ENCODE peak calls at places on chromosome 4, in five cellular contexts. A is HepG2, R is HCT116, Z is K562, I is H1. P is an unnamed sample.

GRCh38 chr4:152831416-152831815 is 51.7 kb downstream of the ARFIP1 start:
- DNase-seq in A (no peak), R (no peak), Z (no peak), I (no peak), P (no peak)

GRCh38 chr4:104491396-104491821 is 3.3 kb downstream of the CXXC4 start:
- DNase-seq in A (no peak), R (no peak), Z (peak; percentile 60), I (no peak), P (no peak)

GRCh38 chr4:124947622-124948265 is 235.2 kb upstream of the ANKRD50 start:
- DNase-seq in A (no peak), R (no peak), Z (no peak), I (no peak), P (no peak)

GRCh38 chr4:179836179-179837075 is 2394.2 kb upstream of the AGA start:
- DNase-seq in A (no peak), R (no peak), Z (no peak), I (no peak), P (no peak)

GRCh38 chr4:56544573-56545131 is 39.1 kb downstream of the ARL9 start:
- DNase-seq in A (peak; percentile 78), R (peak; percentile 80), Z (peak; percentile 92), I (no peak), P (peak; percentile 54)

GRCh38 chr4:22485751-22486150 is 30.1 kb downstream of the ADGRA3 start:
- DNase-seq in A (no peak), R (no peak), Z (no peak), I (no peak), P (no peak)

GRCh38 chr4:17169699-17170098 is 271.3 kb upstream of the LDB2 start:
- DNase-seq in A (no peak), R (no peak), Z (no peak), I (no peak), P (no peak)

GRCh38 chr4:5874811-5875465 is 17.9 kb downstream of the CRMP1 start:
- DNase-seq in A (no peak), R (no peak), Z (no peak), I (no peak), P (peak; percentile 87)

GRCh38 chr4:147740176-147740575 is 8.3 kb downstream of the ARHGAP10 start:
- DNase-seq in A (no peak), R (no peak), Z (no peak), I (no peak), P (no peak)

GRCh38 chr4:504076-504475 is 5.1 kb downstream of the PIGG start:
- DNase-seq in A (no peak), R (no peak), Z (no peak), I (no peak), P (no peak)

GRCh38 chr4:57265831-57266582 is 155.8 kb upstream of the IGFBP7 start:
- DNase-seq in A (no peak), R (no peak), Z (no peak), I (peak; percentile 36), P (peak; percentile 68)

GRCh38 chr4:8267077-8267476 is 2.5 kb upstream of the HTRA3 start:
- DNase-seq in A (peak; percentile 52), R (peak; percentile 35), Z (peak; percentile 71), I (peak; percentile 54), P (peak; percentile 32)

GRCh38 chr4:24273148-24273547 is 311.2 kb downstream of the DHX15 start:
- DNase-seq in A (no peak), R (no peak), Z (no peak), I (no peak), P (no peak)

GRCh38 chr4:121777625-121778024 is 12.7 kb upstream of the SMIM43 start:
- DNase-seq in A (no peak), R (no peak), Z (no peak), I (no peak), P (no peak)

GRCh38 chr4:24551492-24552330 is 32.6 kb downstream of the DHX15 start:
- DNase-seq in A (no peak), R (peak; percentile 2), Z (peak; percentile 10), I (no peak), P (no peak)

GRCh38 chr4:8768357-8768999 is 103.2 kb downstream of the HMX1 start:
- DNase-seq in A (no peak), R (no peak), Z (no peak), I (no peak), P (no peak)

GRCh38 chr4:70946944-70947343 is 44.8 kb downstream of the MOB1B start:
- DNase-seq in A (no peak), R (no peak), Z (no peak), I (no peak), P (no peak)

GRCh38 chr4:184150102-184150839 is 67.4 kb downstream of the ENPP6 start:
- DNase-seq in A (peak; percentile 9), R (no peak), Z (no peak), I (no peak), P (no peak)

GRCh38 chr4:165874072-165874798 is 1.2 kb downstream of the TLL1 start:
- DNase-seq in A (no peak), R (no peak), Z (no peak), I (no peak), P (no peak)

GRCh38 chr4:22385615-22386014 is 130.3 kb downstream of the ADGRA3 start:
- DNase-seq in A (no peak), R (peak; percentile 59), Z (no peak), I (no peak), P (no peak)

GRCh38 chr4:143390764-143391163 is 54.1 kb downstream of the GAB1 start:
- DNase-seq in A (peak; percentile 10), R (no peak), Z (no peak), I (no peak), P (no peak)

DNA sequence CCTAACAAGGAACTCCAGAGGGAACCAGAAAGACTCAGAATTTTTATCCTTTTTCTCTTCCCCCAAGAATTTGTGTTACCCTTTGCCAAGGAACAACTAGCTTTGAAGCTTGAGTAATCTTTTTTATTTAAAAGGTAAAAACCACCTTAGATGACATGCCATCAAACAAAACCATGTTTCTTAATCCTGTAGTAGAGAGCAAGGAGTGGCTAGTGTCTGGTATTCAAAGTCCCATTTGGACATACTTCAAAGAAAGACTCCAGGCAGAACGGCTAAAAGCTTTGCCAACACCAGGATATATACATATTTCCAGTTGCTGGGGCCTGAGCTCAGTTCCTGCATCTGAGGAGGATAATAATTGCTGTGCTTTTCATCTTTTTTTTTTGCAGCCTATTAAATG is 109.2 kb upstream of the DDIT4L start:
- DNase-seq in A (no peak), R (peak; percentile 8), Z (no peak), I (no peak), P (no peak)
- TF ChIP-seq ZNF274 in A (no peak), R (no peak), Z (no peak), I (no peak), P (no peak)

DNA sequence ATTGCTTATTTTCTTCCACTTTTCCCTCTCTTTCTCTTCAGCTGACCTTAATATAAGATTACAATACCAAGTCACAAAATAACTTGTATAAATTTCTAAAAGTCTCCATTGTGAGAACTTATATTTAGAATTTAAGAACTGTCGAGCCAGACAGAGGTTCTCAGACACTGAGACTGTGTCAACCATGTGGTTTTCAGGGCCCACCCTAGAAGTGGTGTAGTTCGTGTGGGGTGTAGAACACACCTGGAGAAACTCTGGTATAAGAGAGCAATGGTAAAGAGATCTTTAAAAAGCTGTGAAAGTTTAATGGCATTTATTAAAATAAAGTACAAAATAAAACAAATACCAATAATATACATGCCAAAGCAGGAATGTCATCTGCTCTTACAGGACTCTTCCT is 19.7 kb downstream of the CPEB2 start:
- DNase-seq in A (no peak), R (no peak), Z (no peak), I (no peak), P (no peak)
- H3K4me1 ChIP-seq in A (no peaks in the 10 kb centered on the region), R (no peaks in the 10 kb centered on the region), Z (no peaks in the 10 kb centered on the region), I (no peaks in the 10 kb centered on the region), P (no peaks in the 10 kb centered on the region)

GRCh38 chr4:12827966-12828365 is 656.2 kb downstream of the RAB28 start:
- DNase-seq in A (no peak), R (no peak), Z (no peak), I (no peak), P (no peak)
- TF ChIP-seq ZNF274 in A (no peak), R (no peak), Z (no peak), I (no peak), P (no peak)

DNA sequence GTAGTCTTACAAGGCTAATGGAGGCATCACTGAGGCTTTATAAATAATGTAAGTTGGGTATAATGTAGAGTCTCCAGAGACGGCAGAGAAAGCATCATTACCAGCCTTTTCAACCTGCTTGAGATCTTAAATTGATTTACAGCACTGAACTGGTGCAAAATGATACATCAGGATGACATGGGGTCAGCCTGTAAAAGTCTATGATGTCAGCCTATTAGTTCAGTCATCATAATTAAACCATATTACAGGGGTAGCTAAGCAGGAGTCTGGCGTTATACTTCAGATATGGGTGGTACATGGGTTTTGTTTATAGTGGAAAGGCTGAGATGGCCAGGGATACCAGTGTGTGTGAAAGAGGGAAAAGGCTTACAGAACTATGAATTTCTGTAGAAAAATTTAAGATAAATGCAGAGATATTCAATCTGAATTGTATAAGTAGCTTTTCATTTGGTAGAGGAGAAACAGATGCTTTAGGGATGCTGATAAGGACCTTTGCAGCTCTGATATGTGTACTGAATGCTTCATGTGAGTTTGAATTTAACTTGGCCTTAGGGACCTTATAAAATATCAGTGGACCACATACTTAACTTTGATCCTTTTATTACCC is 2.7 kb downstream of the SMAD1 start:
- DNase-seq in A (no peak), R (no peak), Z (no peak), I (no peak), P (no peak)
- H3K4me1 ChIP-seq in A (peaks cover 48% of the 10 kb centered on the region), R (peaks cover 22% of the 10 kb centered on the region), Z (no peaks in the 10 kb centered on the region), I (no peaks in the 10 kb centered on the region), P (no peaks in the 10 kb centered on the region)

GRCh38 chr4:113835005-113835404 is 73.5 kb upstream of the CAMK2D start:
- DNase-seq in A (no peak), R (no peak), Z (no peak), I (no peak), P (no peak)
- TF ChIP-seq ZNF274 in A (no peak), R (no peak), Z (no peak), I (no peak), P (no peak)